ENCODE peak calls at places on chromosomes 12 and 14, in four cellular contexts. T is GM13977, N is progenitor cell of endocrine pancreas, U is K562. K is an unnamed sample.

GRCh38 chr12:54012631-54013398 is 4.0 kb downstream of the HOXC8 start:
- DNase-seq in U (peak; percentile 47), N (no peak), T (no peak), K (no peak)

GRCh38 chr14:43789458-43789857 is 717.6 kb downstream of the FSCB start:
- DNase-seq in U (no peak), N (no peak), T (no peak), K (no peak)

GRCh38 chr12:43098766-43099550 is 453.0 kb downstream of the ADAMTS20 start:
- DNase-seq in T (no peak), U (no peak), N (no peak), K (no peak)

GRCh38 chr12:121669525-121669908 is at the start of gene MORN3:
- DNase-seq in U (no peak), N (no peak), T (no peak), K (no peak)

GRCh38 chr14:37172936-37173613 is 669 bp upstream of the SLC25A21 start:
- DNase-seq in T (no peak), U (peak; percentile 20), N (no peak), K (no peak)

GRCh38 chr12:65824314-65824563 is at the start of gene HMGA2:
- DNase-seq in N (no peak), T (peak; percentile 47), U (no peak), K (no peak)

GRCh38 chr12:25058619-25059018 is 109.7 kb upstream of the BCAT1 start:
- DNase-seq in N (no peak), U (no peak), T (no peak), K (no peak)

GRCh38 chr12:21713138-21713537 is 55.5 kb upstream of the LDHB start:
- DNase-seq in N (no peak), T (no peak), U (no peak), K (no peak)

GRCh38 chr12:5904969-5905368 is 40.1 kb downstream of the ANO2 start:
- DNase-seq in U (no peak), T (no peak), N (no peak), K (no peak)

GRCh38 chr14:88790501-88791251 is 2.1 kb downstream of the EML5 start:
- DNase-seq in T (no peak), N (no peak), U (no peak), K (no peak)

GRCh38 chr14:101889366-101889765 is 75.0 kb upstream of the DYNC1H1 start:
- DNase-seq in T (no peak), U (no peak), N (no peak), K (no peak)

GRCh38 chr12:103505371-103506236 is 9.8 kb upstream of the C12orf42 start:
- DNase-seq in N (no peak), U (no peak), T (peak; percentile 83), K (no peak)

GRCh38 chr12:114669501-114670256 is 14.3 kb downstream of the TBX3 start:
- DNase-seq in N (no peak), U (no peak), T (no peak), K (no peak)

GRCh38 chr14:50740858-50741257 is 72.8 kb upstream of the SAV1 start:
- DNase-seq in N (no peak), T (no peak), U (no peak), K (no peak)

GRCh38 chr12:132278421-132279183 is 50.8 kb downstream of the GALNT9 start:
- DNase-seq in N (no peak), T (no peak), U (no peak), K (no peak)

GRCh38 chr12:89733579-89734201 is 25.1 kb upstream of the ATP2B1 start:
- DNase-seq in U (peak; percentile 8), T (no peak), N (no peak), K (peak; percentile 51)

GRCh38 chr12:53543539-53543938 is 36.3 kb upstream of the NPFF start:
- DNase-seq in U (peak; percentile 58), N (no peak), T (peak; percentile 79), K (peak; percentile 50)

GRCh38 chr12:25054076-25054782 is 105.3 kb upstream of the BCAT1 start:
- DNase-seq in N (no peak), T (no peak), U (no peak), K (no peak)

GRCh38 chr12:29455087-29455486 is 42.4 kb downstream of the OVCH1 start:
- DNase-seq in U (no peak), T (no peak), N (no peak), K (no peak)

GRCh38 chr12:84336231-84336630 is 576.4 kb downstream of the SLC6A15 start:
- DNase-seq in T (no peak), U (no peak), N (no peak), K (no peak)

GRCh38 chr12:109542014-109542413 is 31.3 kb downstream of the MMAB start:
- DNase-seq in T (no peak), N (no peak), U (no peak), K (no peak)

GRCh38 chr14:34355584-34356266 is 106.3 kb downstream of the SPTSSA start:
- DNase-seq in T (no peak), N (no peak), U (no peak), K (no peak)

GRCh38 chr12:76316468-76316867 is 31.7 kb downstream of the BBS10 start:
- DNase-seq in T (no peak), U (no peak), N (no peak), K (no peak)

GRCh38 chr12:118302053-118302452 is 70.7 kb downstream of the TAOK3 start:
- DNase-seq in U (no peak), N (no peak), T (no peak), K (no peak)

GRCh38 chr12:131672941-131673330 is 38.0 kb upstream of the SFSWAP start:
- DNase-seq in T (no peak), N (no peak), U (no peak), K (no peak)

GRCh38 chr14:50311337-50311973 is 574 bp downstream of the L2HGDH start:
- DNase-seq in U (no peak), T (peak; percentile 24), N (no peak), K (no peak)

GRCh38 chr12:76520348-76520747 is 39.2 kb downstream of the OSBPL8 start:
- DNase-seq in U (no peak), N (no peak), T (no peak), K (no peak)

GRCh38 chr12:70393787-70394519 is 27.9 kb downstream of the KCNMB4 start:
- DNase-seq in U (no peak), T (no peak), N (no peak), K (no peak)

GRCh38 chr12:53696655-53697321 is 20.9 kb upstream of the ATP5MC2 start:
- DNase-seq in T (no peak), N (no peak), U (no peak), K (no peak)

GRCh38 chr14:38070213-38070612 is 137.5 kb upstream of the SSTR1 start:
- DNase-seq in N (no peak), U (no peak), T (no peak), K (no peak)

GRCh38 chr14:105316563-105316941 is 2.0 kb downstream of the PACS2 start:
- DNase-seq in N (no peak), T (no peak), U (no peak), K (no peak)

GRCh38 chr12:70467908-70468733 is 102.0 kb downstream of the KCNMB4 start:
- DNase-seq in N (no peak), T (no peak), U (no peak), K (no peak)

GRCh38 chr14:104290058-104290667 is 151.8 kb downstream of the KIF26A start:
- DNase-seq in T (no peak), N (no peak), U (no peak), K (peak; percentile 18)

GRCh38 chr12:39145175-39145999 is 240.0 kb upstream of the CPNE8 start:
- DNase-seq in U (no peak), N (peak; percentile 41), T (peak; percentile 59), K (no peak)

GRCh38 chr14:71487941-71488340 is 444.3 kb upstream of the RGS6 start:
- DNase-seq in U (no peak), T (no peak), N (no peak), K (no peak)

GRCh38 chr14:51004801-51005526 is 60.7 kb upstream of the PYGL start:
- DNase-seq in U (no peak), N (no peak), T (no peak), K (no peak)

DNA sequence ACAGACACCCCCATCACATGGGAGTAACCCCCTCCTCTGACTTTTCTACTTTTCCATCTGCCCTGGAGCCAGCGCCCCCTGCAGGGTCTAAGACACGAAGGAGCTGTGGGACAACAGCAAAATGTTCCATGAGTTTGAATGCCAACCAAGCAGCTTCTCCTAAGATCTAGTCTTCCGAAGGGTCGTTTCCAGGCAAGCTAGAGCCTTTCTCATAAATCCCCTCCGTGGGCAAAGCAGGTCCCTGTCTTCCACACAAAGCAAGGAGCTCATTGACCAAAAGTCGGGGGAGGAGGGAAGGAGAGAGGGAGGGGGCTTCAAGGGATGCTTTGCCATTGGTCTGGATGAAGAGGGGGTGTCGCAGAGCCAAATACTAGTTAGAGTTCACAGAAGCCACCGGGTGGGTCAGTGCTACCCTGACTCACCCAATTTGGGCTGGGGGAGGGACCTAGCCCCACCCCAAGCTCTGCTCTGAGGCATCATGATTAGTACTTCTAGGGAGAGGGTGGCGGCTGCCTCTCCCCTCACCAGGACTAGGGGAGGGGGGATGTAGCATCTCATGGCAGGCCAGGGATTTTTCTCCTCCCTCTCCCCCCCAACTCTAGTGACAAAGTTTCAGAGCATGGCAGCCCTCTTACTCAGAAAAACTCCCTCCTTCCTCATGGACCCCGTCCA is 1.6 kb downstream of the MSI1 start:
- DNase-seq in T (peak; percentile 32), N (no peak), U (peak; percentile 37), K (no peak)
- TF ChIP-seq CTCF in T (peak; percentile 40), N (peak; percentile 67), U (peak; percentile 47), K (peak; percentile 26)

GRCh38 chr12:68317047-68317667 is 15.0 kb downstream of the MDM1 start:
- DNase-seq in U (peak; percentile 23), N (no peak), T (peak; percentile 50), K (no peak)
- TF ChIP-seq CTCF in U (peak; percentile 40), N (peak; percentile 76), T (peak; percentile 48), K (peak; percentile 80)

DNA sequence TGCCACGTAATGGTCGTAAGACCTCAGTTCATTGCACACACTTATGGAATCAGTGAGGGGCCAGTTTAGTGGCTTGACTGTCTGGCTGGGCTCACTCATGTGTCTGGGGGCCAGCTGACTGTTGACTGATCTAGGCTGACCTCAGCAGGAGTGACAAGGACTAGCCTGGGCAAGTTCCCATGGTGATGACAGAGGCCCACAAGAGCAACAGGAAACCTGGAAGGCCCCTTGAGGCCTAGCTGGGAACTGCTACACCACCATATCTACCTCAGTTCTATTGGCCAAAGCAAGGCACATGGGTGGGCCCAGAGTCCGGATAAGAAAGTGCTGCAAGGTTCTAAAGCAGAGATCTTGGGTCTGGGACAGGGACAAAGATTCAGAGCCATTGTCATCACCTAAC is 21.3 kb upstream of the RFLNA start:
- DNase-seq in N (no peak), T (peak; percentile 78), U (peak; percentile 90), K (peak; percentile 75)
- TF ChIP-seq CTCF in N (peak; percentile 45), T (no peak), U (peak; percentile 67), K (peak; percentile 53)

GRCh38 chr12:26658991-26659390 is 174.0 kb downstream of the ITPR2 start:
- DNase-seq in N (no peak), T (no peak), U (no peak), K (no peak)
- TF ChIP-seq CTCF in N (no peak), T (no peak), U (no peak), K (no peak)

DNA sequence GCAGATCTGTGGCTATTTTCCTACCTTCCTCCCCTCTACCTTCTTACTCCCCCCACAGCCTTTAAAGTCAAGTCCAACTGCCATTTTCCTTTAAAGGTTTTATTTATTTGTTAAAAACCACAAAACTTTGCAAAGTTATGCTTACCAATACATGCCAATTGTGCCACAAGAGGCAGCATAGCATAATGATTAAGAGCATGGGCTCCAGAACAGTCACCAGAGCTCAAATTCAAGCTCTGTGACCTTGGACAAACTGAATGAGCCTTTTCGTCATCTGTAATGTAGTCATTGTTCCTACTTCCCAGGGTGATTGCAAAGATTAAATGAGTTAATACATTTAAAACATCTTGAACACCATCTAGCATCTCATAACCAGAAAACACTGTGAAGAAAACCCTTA is 13.0 kb upstream of the FMNL3 start:
- DNase-seq in N (no peak), T (no peak), U (no peak), K (no peak)
- TF ChIP-seq CTCF in N (no peak), T (no peak), U (no peak), K (no peak)